ENCODE peak calls at places on chromosomes 3 and 15, in eight cellular contexts. U is heart left ventricle, R is sigmoid colon, A is thyroid gland, D is stomach, K is GM12878, S is spleen, L is tibial nerve. I is an unnamed sample.

GRCh38 chr15:87973456-87974215 is 282.9 kb downstream of the NTRK3 start:
- DNase-seq in U (no peak), R (no peak), A (no peak), D (no peak), K (no peak), S (no peak), L (no peak), I (peak; percentile 42)

GRCh38 chr3:2993719-2994118 is 116.5 kb downstream of the IL5RA start:
- DNase-seq in U (no peak), R (no peak), A (no peak), D (no peak), K (no peak), S (no peak), L (no peak), I (no peak)

GRCh38 chr3:8767667-8768363 is 1.6 kb downstream of the OXTR start:
- DNase-seq in U (no peak), R (no peak), A (peak; percentile 25), D (peak; percentile 50), K (no peak), S (no peak), L (no peak), I (no peak)

GRCh38 chr15:72227192-72227586 is 3.8 kb downstream of the PKM start:
- DNase-seq in U (no peak), R (no peak), A (no peak), D (no peak), K (peak; percentile 46), S (no peak), L (no peak), I (no peak)

GRCh38 chr3:105700575-105700974 is 168.2 kb downstream of the CBLB start:
- DNase-seq in U (no peak), R (no peak), A (no peak), D (no peak), K (no peak), S (no peak), L (no peak), I (no peak)

GRCh38 chr15:25345943-25346342 is 92.9 kb downstream of the UBE3A start:
- DNase-seq in U (peak; percentile 57), R (peak; percentile 78), A (peak; percentile 78), D (no peak), K (no peak), S (no peak), L (no peak), I (peak; percentile 45)

GRCh38 chr3:172958565-172958964 is 182.5 kb downstream of the SPATA16 start:
- DNase-seq in U (no peak), R (no peak), A (no peak), D (no peak), K (no peak), S (no peak), L (no peak), I (no peak)

GRCh38 chr15:48472756-48473155 is 141.5 kb downstream of the DUT start:
- DNase-seq in U (no peak), R (no peak), A (no peak), D (no peak), K (no peak), S (no peak), L (no peak), I (no peak)

GRCh38 chr3:181725033-181725775 is 13.5 kb downstream of the SOX2 start:
- DNase-seq in U (no peak), R (no peak), A (no peak), D (no peak), K (no peak), S (no peak), L (no peak), I (no peak)

GRCh38 chr3:184129012-184129411 is 6.1 kb upstream of the EIF2B5 start:
- DNase-seq in U (no peak), R (no peak), A (peak; percentile 88), D (peak; percentile 35), K (no peak), S (no peak), L (no peak), I (no peak)

GRCh38 chr3:17013050-17013449 is 128.3 kb downstream of the PLCL2 start:
- DNase-seq in U (no peak), R (no peak), A (no peak), D (no peak), K (no peak), S (no peak), L (no peak), I (no peak)
- TF ChIP-seq POLR2A in U (no peak), R (no peak), A (no peak), D (no peak), K (no peak), S (no peak), L (no peak), I (no peak)

GRCh38 chr15:63396546-63396939 is 14.9 kb upstream of the CA12 start:
- DNase-seq in U (no peak), R (no peak), A (peak; percentile 22), D (no peak), K (no peak), S (no peak), L (no peak), I (no peak)
- H3K4me3 ChIP-seq in U (no peak overlapping the region), R (no peak overlapping the region), A (no peak overlapping the region), D (no peak overlapping the region), K (no peak overlapping the region), S (no peak overlapping the region), L (no peak overlapping the region), I (no peak overlapping the region)

DNA sequence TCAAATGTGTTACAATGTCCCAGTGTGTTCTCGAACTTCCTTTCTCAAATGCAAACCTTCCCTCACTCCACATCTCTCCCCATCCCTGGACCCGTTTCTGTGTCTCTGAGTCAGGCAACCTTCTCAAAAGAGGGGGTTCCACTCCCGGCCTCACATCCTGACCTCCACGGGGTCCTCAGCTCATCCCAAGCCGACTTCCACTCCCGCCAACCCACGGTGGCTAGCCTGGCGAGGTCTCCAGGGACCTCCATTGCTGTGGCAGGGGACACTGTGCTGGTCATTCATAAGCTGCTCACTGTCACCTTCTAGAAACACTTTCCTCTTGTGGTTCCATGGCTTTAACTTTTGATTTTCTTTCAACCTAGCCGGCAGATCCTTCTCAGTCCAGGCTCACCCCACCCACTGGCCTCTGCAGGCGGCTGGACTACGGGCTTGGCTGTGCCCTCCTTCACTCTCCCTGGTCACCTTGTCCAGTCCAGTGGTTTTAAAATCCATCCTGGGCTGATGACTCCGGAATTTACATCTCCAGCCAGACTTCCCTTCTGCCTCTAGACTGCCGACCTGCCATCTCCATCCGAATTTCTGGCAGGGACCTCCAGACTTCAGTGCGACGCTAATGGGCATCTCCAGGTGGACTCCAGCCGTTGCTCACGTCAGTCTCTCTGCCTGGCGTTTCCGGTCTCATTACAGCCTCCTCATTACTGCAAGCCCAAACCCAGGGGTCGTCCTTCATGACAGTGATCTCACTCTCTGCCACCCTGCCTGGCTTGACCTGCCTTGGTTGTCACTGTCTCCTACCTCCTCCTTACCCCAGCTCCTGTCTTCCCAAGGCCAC is 20.0 kb downstream of the ABTB1 start:
- DNase-seq in U (peak; percentile 44), R (no peak), A (no peak), D (no peak), K (no peak), S (peak; percentile 69), L (no peak), I (no peak)
- H3K4me1 ChIP-seq in U (peaks cover 54% of the 10 kb centered on the region), R (no peaks in the 10 kb centered on the region), A (peaks cover 20% of the 10 kb centered on the region), D (peaks cover 19% of the 10 kb centered on the region), K (peaks cover 10% of the 10 kb centered on the region), S (peaks cover 11% of the 10 kb centered on the region), L (no peaks in the 10 kb centered on the region), I (peaks cover 7% of the 10 kb centered on the region)

DNA sequence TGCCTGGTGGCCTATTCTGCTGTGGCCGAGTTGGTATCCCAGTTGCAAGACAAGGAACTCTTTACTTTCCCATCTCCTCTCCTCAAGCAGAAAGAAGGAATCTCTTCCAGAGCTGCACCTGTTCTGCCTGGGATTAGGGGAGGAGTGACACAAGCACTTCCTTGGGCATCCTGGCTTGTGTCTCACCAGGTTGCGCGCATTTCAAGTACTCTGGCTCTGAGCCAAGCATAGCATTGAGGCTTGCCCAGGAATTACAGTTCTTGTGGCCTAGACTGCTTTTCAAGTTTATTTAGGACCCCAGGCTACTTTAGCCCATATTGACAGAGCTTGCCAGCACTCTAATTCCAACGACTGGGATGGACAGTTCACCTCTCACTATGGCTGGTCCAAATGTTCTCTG is 150.5 kb downstream of the RSRC1 start:
- DNase-seq in U (no peak), R (no peak), A (peak; percentile 47), D (no peak), K (no peak), S (no peak), L (no peak), I (no peak)
- TF ChIP-seq POLR2A in U (no peak), R (no peak), A (no peak), D (no peak), K (no peak), S (no peak), L (no peak), I (no peak)

GRCh38 chr15:23069496-23070166 is 30.3 kb upstream of the TUBGCP5 start:
- DNase-seq in U (no peak), R (no peak), A (no peak), D (no peak), K (no peak), S (no peak), L (no peak), I (no peak)
- H3K4me3 ChIP-seq in U (no peak overlapping the region), R (no peak overlapping the region), A (no peak overlapping the region), D (no peak overlapping the region), K (no peak overlapping the region), S (no peak overlapping the region), L (no peak overlapping the region), I (no peak overlapping the region)

DNA sequence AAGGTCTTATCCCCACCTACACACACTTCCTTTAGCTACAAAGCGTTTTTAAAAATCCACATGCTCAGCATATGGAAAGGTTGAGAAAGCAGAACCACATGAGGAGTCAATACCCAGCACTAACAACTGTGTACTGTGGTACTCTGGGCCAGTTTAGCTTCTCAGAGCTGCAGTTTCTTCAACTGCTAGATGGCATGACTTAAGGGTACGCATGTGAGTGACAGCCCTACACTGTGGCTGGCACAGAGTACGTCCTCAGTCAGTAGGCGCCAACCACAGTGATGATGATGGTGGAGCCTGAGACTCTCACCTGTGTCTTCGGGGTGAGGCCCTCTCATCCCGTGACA is 17.4 kb downstream of the CCDC12 start:
- DNase-seq in U (peak; percentile 18), R (no peak), A (no peak), D (no peak), K (no peak), S (no peak), L (no peak), I (no peak)
- H3K4me1 ChIP-seq in U (peaks cover 76% of the 10 kb centered on the region), R (no peaks in the 10 kb centered on the region), A (peaks cover 82% of the 10 kb centered on the region), D (peaks cover 67% of the 10 kb centered on the region), K (peaks cover 63% of the 10 kb centered on the region), S (peaks cover 46% of the 10 kb centered on the region), L (no peaks in the 10 kb centered on the region), I (peaks cover 41% of the 10 kb centered on the region)